ENCODE peak calls at places on chromosome 11, in seven cellular contexts. T is AG10803, W is DND-41, P is tibial nerve, V is fibroblast of lung, E is coronary artery, H is AG04450. Y is an unnamed sample.

GRCh38 chr11:19208959-19209568 is 7.3 kb upstream of the CSRP3 start:
- DNase-seq in T (no peak), E (no peak), P (no peak), W (no peak), V (no peak), H (no peak), Y (no peak)

GRCh38 chr11:13297308-13297916 is 19.8 kb downstream of the BMAL1 start:
- DNase-seq in H (no peak), T (no peak), P (no peak), E (no peak), W (no peak), V (no peak), Y (no peak)

GRCh38 chr11:26243426-26243825 is 88.5 kb upstream of the ANO3 start:
- DNase-seq in W (no peak), E (no peak), H (no peak), T (no peak), P (no peak), V (peak; percentile 25), Y (no peak)

GRCh38 chr11:55648027-55648426 is at the start of gene OR4S2:
- DNase-seq in P (no peak), V (no peak), H (no peak), T (no peak), E (no peak), W (no peak), Y (no peak)

GRCh38 chr11:86174101-86175046 is 70.2 kb upstream of the EED start:
- DNase-seq in W (no peak), P (peak; percentile 64), E (peak; percentile 97), V (peak; percentile 97), T (peak; percentile 99), H (peak; percentile 92), Y (peak; percentile 97)

GRCh38 chr11:66426314-66426713 is 5.5 kb downstream of the NPAS4 start:
- DNase-seq in V (no peak), H (no peak), T (no peak), E (no peak), P (no peak), W (no peak), Y (no peak)

GRCh38 chr11:104256525-104256924 is 92.6 kb upstream of the PDGFD start:
- DNase-seq in P (no peak), V (peak; percentile 48), T (no peak), H (no peak), E (no peak), W (no peak), Y (no peak)

GRCh38 chr11:68125164-68125563 is 4.0 kb upstream of the CHKA start:
- DNase-seq in W (no peak), V (no peak), H (no peak), P (no peak), T (no peak), E (no peak), Y (no peak)

GRCh38 chr11:130705670-130706421 is 210.4 kb downstream of the SNX19 start:
- DNase-seq in H (no peak), P (no peak), E (no peak), V (no peak), T (peak; percentile 40), W (no peak), Y (no peak)

GRCh38 chr11:72328366-72329224 is 84.6 kb upstream of the PHOX2A start:
- DNase-seq in T (no peak), W (no peak), H (no peak), P (no peak), E (no peak), V (peak; percentile 46), Y (no peak)

GRCh38 chr11:74226907-74227306 is 55.8 kb downstream of the PPME1 start:
- DNase-seq in V (no peak), E (no peak), W (no peak), P (no peak), H (no peak), T (no peak), Y (no peak)

GRCh38 chr11:33438311-33438710 is 181.1 kb downstream of the HIPK3 start:
- DNase-seq in H (no peak), V (no peak), P (no peak), E (no peak), W (no peak), T (no peak), Y (no peak)

GRCh38 chr11:40306938-40307548 is 1152.4 kb downstream of the LRRC4C start:
- DNase-seq in P (no peak), H (no peak), E (no peak), W (no peak), T (peak; percentile 57), V (peak; percentile 67), Y (no peak)

GRCh38 chr11:13955971-13956421 is 6.5 kb upstream of the SPON1 start:
- DNase-seq in P (peak; percentile 64), V (peak; percentile 83), T (peak; percentile 73), E (no peak), H (peak; percentile 26), W (peak; percentile 48), Y (no peak)

GRCh38 chr11:86476109-86476861 is 101.6 kb downstream of the CCDC81 start:
- DNase-seq in V (no peak), W (no peak), T (no peak), P (no peak), H (no peak), E (no peak), Y (no peak)

GRCh38 chr11:18135308-18135707 is 2.9 kb downstream of the MRGPRX3 start:
- DNase-seq in W (no peak), H (no peak), V (no peak), E (no peak), T (no peak), P (no peak), Y (no peak)

GRCh38 chr11:19597194-19597593 is 115.4 kb upstream of the NAV2 start:
- DNase-seq in T (peak; percentile 76), E (peak; percentile 33), P (no peak), H (no peak), V (peak; percentile 73), W (no peak), Y (no peak)

GRCh38 chr11:2940166-2940929 is 11.1 kb upstream of the PHLDA2 start:
- DNase-seq in T (peak; percentile 58), H (no peak), P (no peak), V (no peak), W (no peak), E (peak; percentile 74), Y (no peak)

GRCh38 chr11:67269401-67270255 is 3.4 kb downstream of the GRK2 start:
- DNase-seq in T (no peak), H (no peak), E (no peak), V (no peak), P (no peak), W (no peak), Y (no peak)

GRCh38 chr11:47716692-47717091 is 1.5 kb upstream of the AGBL2 start:
- DNase-seq in P (no peak), H (no peak), V (no peak), T (no peak), W (no peak), E (no peak), Y (no peak)

GRCh38 chr11:65611028-65611757 is 2.8 kb downstream of the MAP3K11 start:
- DNase-seq in T (no peak), V (no peak), W (no peak), P (no peak), E (no peak), H (no peak), Y (no peak)

GRCh38 chr11:62540804-62541671 is 5.6 kb downstream of the AHNAK start:
- DNase-seq in H (no peak), W (no peak), P (no peak), V (no peak), T (no peak), E (no peak), Y (no peak)

GRCh38 chr11:91794146-91794545 is 430.5 kb upstream of the FAT3 start:
- DNase-seq in W (no peak), T (no peak), E (no peak), P (no peak), H (no peak), V (no peak), Y (no peak)

GRCh38 chr11:103946793-103947565 is 89.5 kb upstream of the DDI1 start:
- DNase-seq in W (no peak), H (no peak), E (no peak), P (no peak), T (peak; percentile 51), V (peak; percentile 12), Y (no peak)

GRCh38 chr11:1226226-1226961 is 3.5 kb downstream of the MUC5B start:
- DNase-seq in T (no peak), H (no peak), E (no peak), V (no peak), W (no peak), P (no peak), Y (no peak)

GRCh38 chr11:1227551-1228182 is 4.8 kb downstream of the MUC5B start:
- DNase-seq in E (no peak), W (no peak), V (no peak), H (no peak), P (no peak), T (no peak), Y (no peak)

GRCh38 chr11:1225386-1226225 is 2.7 kb downstream of the MUC5B start:
- DNase-seq in W (no peak), T (no peak), P (no peak), H (no peak), V (no peak), E (no peak), Y (no peak)

GRCh38 chr11:1228183-1228821 is 5.4 kb downstream of the MUC5B start:
- DNase-seq in T (no peak), P (no peak), E (no peak), H (no peak), W (no peak), V (no peak), Y (no peak)

GRCh38 chr11:1226981-1227550 is 4.2 kb downstream of the MUC5B start:
- DNase-seq in H (no peak), T (no peak), W (no peak), E (no peak), P (no peak), V (no peak), Y (no peak)
- TF ChIP-seq CTCF in H (peak; percentile 32), T (no peak), W (no peak), E (no peak), P (no peak), V (peak; percentile 14), Y (no peak)

GRCh38 chr11:77474509-77475070 is 696 bp upstream of the PAK1 start:
- DNase-seq in E (no peak), V (no peak), T (no peak), W (no peak), P (no peak), H (no peak), Y (peak; percentile 10)
- H3K4me3 ChIP-seq in E (peak overlapping the region; percentile 92), V (no peak overlapping the region), T (peak overlapping the region; percentile 40), W (peak overlapping the region; percentile 68), P (peak overlapping the region; percentile 90), H (peak overlapping the region; percentile 67), Y (peak overlapping the region; percentile 73)

GRCh38 chr11:113014262-113014661 is 53.0 kb downstream of the NCAM1 start:
- DNase-seq in T (peak; percentile 21), P (no peak), E (no peak), V (peak; percentile 28), H (no peak), W (no peak), Y (no peak)
- TF ChIP-seq CTCF in T (no peak), P (no peak), E (no peak), V (no peak), H (no peak), W (no peak), Y (no peak)

DNA sequence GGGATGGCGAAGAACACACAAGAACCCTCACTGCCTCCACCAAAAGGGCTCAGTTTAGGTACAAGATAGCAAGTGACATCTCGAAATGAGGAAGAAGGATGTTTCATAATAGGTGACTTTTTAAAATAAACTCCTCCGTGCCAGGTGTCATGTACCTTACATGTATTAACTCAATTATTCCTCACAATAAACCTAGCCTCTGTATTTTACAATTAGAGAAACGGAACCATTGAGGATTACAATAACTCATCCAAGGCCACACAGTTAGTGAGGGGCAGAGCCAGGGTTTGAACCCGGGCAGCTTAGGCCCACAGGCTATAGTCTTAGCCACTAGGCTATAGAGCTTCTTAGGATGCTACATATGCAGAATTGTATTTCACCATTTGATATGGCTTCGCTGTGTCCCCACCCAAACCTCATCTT is 965 bp upstream of the PAMR1 start:
- DNase-seq in H (no peak), W (no peak), T (peak; percentile 34), E (no peak), V (peak; percentile 61), P (no peak), Y (no peak)
- H3K4me3 ChIP-seq in H (peak overlapping the region; percentile 75), W (no peak overlapping the region), T (peak overlapping the region; percentile 87), E (no peak overlapping the region), V (peak overlapping the region; percentile 75), P (no peak overlapping the region), Y (no peak overlapping the region)

Y was measured in epithelial cell of proximal tubule.